ENCODE peak calls at places on chromosomes 11 and 22, in four cellular contexts. O, B, Y and D are unnamed samples.
A peak's percentile ranks its signal among the peaks of the same experiment; 100 is the strongest.

GRCh38 chr11:14327105-14327504 is 31.9 kb downstream of the RRAS2 start:
- DNase-seq in B (no peak), Y (no peak), O (no peak), D (no peak)

GRCh38 chr11:61700221-61700620 is 20.0 kb downstream of the DAGLA start:
- DNase-seq in B (peak; percentile 40), O (peak; percentile 91), Y (peak; percentile 66), D (peak; percentile 38)

GRCh38 chr11:12556788-12557384 is 117.3 kb upstream of the TEAD1 start:
- DNase-seq in O (no peak), Y (peak; percentile 71), B (no peak), D (peak; percentile 12)

GRCh38 chr11:100861221-100861620 is 174.1 kb downstream of the ARHGAP42 start:
- DNase-seq in Y (no peak), B (no peak), O (no peak), D (no peak)

GRCh38 chr22:48832592-48832991 is 995.1 kb downstream of the BRD1 start:
- DNase-seq in B (no peak), Y (no peak), O (no peak), D (no peak)

GRCh38 chr11:126403039-126403438 is 47.6 kb downstream of the ST3GAL4 start:
- DNase-seq in O (no peak), Y (peak; percentile 8), B (no peak), D (no peak)

GRCh38 chr11:16809901-16810668 is 71.6 kb downstream of the C11orf58 start:
- DNase-seq in B (no peak), Y (no peak), O (no peak), D (no peak)

GRCh38 chr11:92453055-92453454 is 228.4 kb downstream of the FAT3 start:
- DNase-seq in B (no peak), O (no peak), Y (no peak), D (no peak)

GRCh38 chr11:41175304-41175972 is 284.0 kb downstream of the LRRC4C start:
- DNase-seq in B (no peak), Y (no peak), O (no peak), D (no peak)

GRCh38 chr11:45180888-45181594 is 34.6 kb downstream of the PRDM11 start:
- DNase-seq in Y (peak; percentile 89), O (peak; percentile 47), B (no peak), D (peak; percentile 31)

GRCh38 chr22:18035740-18036139 is 11.4 kb upstream of the MICAL3 start:
- DNase-seq in O (no peak), B (peak; percentile 88), Y (peak; percentile 51), D (peak; percentile 35)

GRCh38 chr11:12536566-12536965 is 137.7 kb upstream of the TEAD1 start:
- DNase-seq in Y (no peak), O (no peak), B (no peak), D (no peak)

GRCh38 chr11:63804259-63804658 is 9.0 kb upstream of the SPINDOC start:
- DNase-seq in B (no peak), Y (no peak), O (no peak), D (peak; percentile 37)

GRCh38 chr22:35777335-35777975 is 59.8 kb downstream of the APOL5 start:
- DNase-seq in Y (no peak), O (no peak), B (no peak), D (no peak)

GRCh38 chr11:17822021-17822781 is 87.6 kb downstream of the KCNC1 start:
- DNase-seq in Y (no peak), O (no peak), B (no peak), D (no peak)

GRCh38 chr11:78205256-78205655 is 16.5 kb downstream of the USP35 start:
- DNase-seq in B (no peak), O (no peak), Y (no peak), D (no peak)

GRCh38 chr22:29555065-29555644 is 1.6 kb upstream of the THOC5 start:
- DNase-seq in O (no peak), Y (no peak), B (no peak), D (no peak)

GRCh38 chr11:117517097-117517496 is 189.4 kb downstream of the CEP164 start:
- DNase-seq in B (no peak), O (no peak), Y (no peak), D (no peak)

GRCh38 chr11:66976048-66976467 is 954 bp downstream of the C11orf86 start:
- DNase-seq in Y (no peak), O (no peak), B (no peak), D (no peak)

GRCh38 chr11:113904379-113905101 is at the start of gene HTR3B:
- DNase-seq in O (no peak), Y (no peak), B (no peak), D (no peak)

GRCh38 chr22:19277785-19278184 is 13.7 kb downstream of the CLTCL1 start:
- DNase-seq in O (no peak), B (no peak), Y (no peak), D (no peak)

GRCh38 chr11:45924036-45924915 is 1.8 kb downstream of the LARGE2 start:
- DNase-seq in Y (no peak), O (no peak), B (no peak), D (no peak)

GRCh38 chr11:97722065-97722464 is 1298.7 kb upstream of the CNTN5 start:
- DNase-seq in Y (no peak), O (peak; percentile 41), B (no peak), D (no peak)

GRCh38 chr11:11078344-11078743 is 220.5 kb upstream of the ZBED5 start:
- DNase-seq in B (no peak), Y (no peak), O (no peak), D (no peak)

GRCh38 chr11:85945788-85946187 is 90.6 kb downstream of the CCDC83 start:
- DNase-seq in Y (no peak), B (no peak), O (no peak), D (no peak)

GRCh38 chr11:12244156-12244555 is 133.2 kb upstream of the PARVA start:
- DNase-seq in O (no peak), B (no peak), Y (no peak), D (no peak)

GRCh38 chr22:29205598-29206371 is at the start of gene EMID1:
- DNase-seq in Y (no peak), B (no peak), O (peak; percentile 48), D (no peak)

GRCh38 chr22:35538801-35539321 is 1.8 kb upstream of the RASD2 start:
- DNase-seq in Y (peak; percentile 42), O (no peak), B (no peak), D (peak; percentile 33)

GRCh38 chr11:76946223-76946622 is 85.5 kb downstream of the ACER3 start:
- DNase-seq in Y (no peak), B (no peak), O (no peak), D (no peak)

GRCh38 chr22:22752556-22753477 is 108.4 kb downstream of the GGTLC2 start:
- DNase-seq in Y (no peak), B (peak; percentile 15), O (peak; percentile 69), D (no peak)

GRCh38 chr11:104665631-104666030 is 232.6 kb downstream of the CASP12 start:
- DNase-seq in Y (no peak), B (no peak), O (peak; percentile 44), D (no peak)

GRCh38 chr22:39997939-39998726 is 3.4 kb downstream of the FAM83F start:
- DNase-seq in O (peak; percentile 94), Y (peak; percentile 18), B (no peak), D (no peak)

GRCh38 chr22:27112273-27112672 is 454.9 kb downstream of the MIAT start:
- DNase-seq in Y (no peak), O (no peak), B (no peak), D (no peak)

GRCh38 chr11:31303644-31304043 is 65.9 kb downstream of the DCDC1 start:
- DNase-seq in O (no peak), B (no peak), Y (no peak), D (no peak)

GRCh38 chr22:37569009-37569920 is 9.0 kb downstream of the CDC42EP1 start:
- DNase-seq in Y (no peak), O (no peak), B (no peak), D (no peak)

GRCh38 chr11:101429708-101430107 is 154.1 kb downstream of the TRPC6 start:
- DNase-seq in Y (no peak), B (no peak), O (no peak), D (no peak)